ENCODE peak calls at places on chromosomes 12 and 14, in eight cellular contexts. X is neural progenitor cell, T is GM23338, I is OCI-LY7, G is hepatocyte, B is MM.1S, O is HCT116, K is PC-3. C is an unnamed sample. For H3K4me1, the result is how much of the 10 kb centered on the place peaks cover.

GRCh38 chr12:5452569-5452968 is 20.7 kb downstream of the NTF3 start:
- DNase-seq in X (no peak), T (no peak), I (no peak), G (no peak), B (no peak), O (no peak), K (no peak), C (no peak)

GRCh38 chr14:71362920-71363584 is 455.8 kb downstream of the PCNX1 start:
- DNase-seq in X (no peak), T (no peak), I (no peak), G (no peak), B (no peak), O (no peak), K (no peak), C (peak)

GRCh38 chr14:60721331-60722162 is 2.6 kb downstream of the SIX4 start:
- DNase-seq in X (peak), T (peak), I (peak), G (peak), B (no peak), O (peak), K (peak), C (peak)

GRCh38 chr12:4287325-4288290 is 14.0 kb downstream of the CCND2 start:
- DNase-seq in X (no peak), T (no peak), I (no peak), G (no peak), B (no peak), O (no peak), K (peak), C (peak)

GRCh38 chr12:17326649-17327048 is 720.7 kb upstream of the LMO3 start:
- DNase-seq in X (no peak), T (no peak), I (no peak), G (peak), B (no peak), O (no peak), K (no peak), C (no peak)

GRCh38 chr12:110763578-110763977 is 20.9 kb upstream of the PPP1CC start:
- DNase-seq in X (no peak), T (no peak), I (no peak), G (no peak), B (no peak), O (no peak), K (no peak), C (no peak)

GRCh38 chr12:57063991-57064725 is 14.2 kb upstream of the MYO1A start:
- DNase-seq in X (no peak), T (no peak), I (peak), G (no peak), B (peak), O (no peak), K (no peak), C (no peak)

GRCh38 chr14:95034806-95035205 is 122.5 kb downstream of the DICER1 start:
- DNase-seq in X (no peak), T (no peak), I (peak), G (no peak), B (no peak), O (no peak), K (no peak), C (no peak)

GRCh38 chr12:79983492-79983891 is 48.6 kb upstream of the PPP1R12A start:
- DNase-seq in X (no peak), T (no peak), I (no peak), G (no peak), B (no peak), O (no peak), K (peak), C (peak)

GRCh38 chr12:5081016-5081415 is 37.3 kb downstream of the KCNA5 start:
- DNase-seq in X (peak), T (peak), I (no peak), G (no peak), B (no peak), O (no peak), K (no peak), C (no peak)

GRCh38 chr14:59018978-59019377 is 169.5 kb upstream of the DAAM1 start:
- DNase-seq in X (peak), T (peak), I (no peak), G (no peak), B (no peak), O (no peak), K (peak), C (no peak)

GRCh38 chr12:54933381-54933780 is 51.2 kb downstream of the TESPA1 start:
- DNase-seq in X (no peak), T (no peak), I (no peak), G (no peak), B (peak), O (no peak), K (peak), C (peak)

GRCh38 chr12:116333402-116333801 is 55.9 kb upstream of the MED13L start:
- DNase-seq in X (peak), T (no peak), I (no peak), G (no peak), B (no peak), O (no peak), K (no peak), C (no peak)

GRCh38 chr14:63867926-63868921 is 15.4 kb downstream of the SYNE2 start:
- DNase-seq in X (no peak), T (no peak), I (peak), G (no peak), B (no peak), O (no peak), K (peak), C (no peak)

GRCh38 chr14:39731912-39732311 is 299.7 kb upstream of the FBXO33 start:
- DNase-seq in X (no peak), T (peak), I (peak), G (no peak), B (no peak), O (peak), K (peak), C (no peak)

GRCh38 chr12:121718653-121719239 is 6.2 kb downstream of the TMEM120B start:
- DNase-seq in X (no peak), T (no peak), I (peak), G (no peak), B (peak), O (no peak), K (no peak), C (no peak)

GRCh38 chr14:52307870-52308269 is 6.2 kb upstream of the PTGER2 start:
- DNase-seq in X (no peak), T (no peak), I (no peak), G (no peak), B (no peak), O (no peak), K (no peak), C (peak)

GRCh38 chr14:89141862-89142261 is 275.2 kb downstream of the FOXN3 start:
- DNase-seq in X (no peak), T (no peak), I (no peak), G (no peak), B (no peak), O (no peak), K (no peak), C (no peak)

GRCh38 chr12:74984631-74985030 is 225.0 kb downstream of the KCNC2 start:
- DNase-seq in X (no peak), T (no peak), I (no peak), G (no peak), B (no peak), O (no peak), K (no peak), C (no peak)

GRCh38 chr12:106415134-106415533 is 57.6 kb downstream of the POLR3B start:
- DNase-seq in X (no peak), T (no peak), I (no peak), G (no peak), B (no peak), O (no peak), K (peak), C (peak)

GRCh38 chr12:26878661-26879119 is 45.7 kb upstream of the ITPR2 start:
- DNase-seq in X (no peak), T (peak), I (peak), G (peak), B (peak), O (no peak), K (no peak), C (no peak)

GRCh38 chr12:110917467-110917866 is 2.9 kb downstream of the MYL2 start:
- DNase-seq in X (no peak), T (no peak), I (no peak), G (peak), B (no peak), O (peak), K (peak), C (peak)

GRCh38 chr12:20528208-20528607 is 159.9 kb downstream of the PDE3A start:
- DNase-seq in X (no peak), T (no peak), I (no peak), G (no peak), B (no peak), O (no peak), K (no peak), C (no peak)

GRCh38 chr12:113594967-113595366 is 123.3 kb upstream of the LHX5 start:
- DNase-seq in X (no peak), T (no peak), I (no peak), G (no peak), B (no peak), O (no peak), K (no peak), C (no peak)

GRCh38 chr12:110109037-110109836 is 14.9 kb upstream of the IFT81 start:
- DNase-seq in X (peak), T (peak), I (no peak), G (peak), B (no peak), O (no peak), K (peak), C (peak)

GRCh38 chr12:129961111-129961510 is 57.3 kb upstream of the TMEM132D start:
- DNase-seq in X (no peak), T (no peak), I (no peak), G (no peak), B (no peak), O (no peak), K (peak), C (peak)

GRCh38 chr12:34033628-34034296 is 11.5 kb downstream of the ALG10 start:
- DNase-seq in X (peak), T (peak), I (peak), G (peak), B (peak), O (peak), K (peak), C (peak)

GRCh38 chr12:622420-622819 is 40.8 kb downstream of the NINJ2 start:
- DNase-seq in X (no peak), T (no peak), I (no peak), G (no peak), B (no peak), O (no peak), K (no peak), C (peak)

GRCh38 chr12:127280393-127281275 is 986.3 kb upstream of the TMEM132C start:
- DNase-seq in X (peak), T (peak), I (peak), G (peak), B (peak), O (peak), K (no peak), C (peak)

DNA sequence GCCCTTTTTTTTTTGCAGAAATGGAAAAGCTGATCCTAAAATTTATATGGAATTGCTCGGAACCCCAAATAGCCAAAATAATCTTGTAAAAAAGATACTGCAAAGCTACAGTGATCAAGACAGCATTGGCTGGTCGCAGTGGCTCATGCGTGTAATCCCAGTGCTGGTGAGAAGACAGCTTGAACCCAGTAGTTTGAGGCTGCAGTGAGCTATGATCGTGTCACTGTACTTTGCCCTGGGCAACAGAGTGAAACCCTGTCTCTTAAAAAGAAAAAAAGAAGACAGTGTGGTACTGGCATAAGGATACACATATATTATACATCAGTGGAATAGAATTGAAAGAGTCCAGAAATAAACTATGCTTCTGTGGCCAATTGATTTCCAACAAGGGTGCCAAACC is 5.4 kb downstream of the ITGB7 start:
- DNase-seq in X (no peak), T (no peak), I (peak), G (no peak), B (peak), O (no peak), K (no peak), C (no peak)
- H3K4me1 ChIP-seq in X (under half), T (under half), I (half or more), G (under half), B (under half), O (under half), K (under half), C (under half)

GRCh38 chr14:65187421-65188049 is 85.2 kb upstream of the MAX start:
- DNase-seq in X (peak), T (peak), I (no peak), G (no peak), B (no peak), O (no peak), K (no peak), C (no peak)

GRCh38 chr14:65185859-65186258 is 83.5 kb upstream of the MAX start:
- DNase-seq in X (no peak), T (no peak), I (no peak), G (no peak), B (no peak), O (no peak), K (no peak), C (no peak)

GRCh38 chr14:65186951-65187350 is 84.6 kb upstream of the MAX start:
- DNase-seq in X (peak), T (no peak), I (no peak), G (no peak), B (no peak), O (no peak), K (no peak), C (no peak)

GRCh38 chr14:65180725-65181025 is 78.4 kb upstream of the MAX start:
- DNase-seq in X (no peak), T (no peak), I (no peak), G (no peak), B (no peak), O (no peak), K (no peak), C (no peak)

DNA sequence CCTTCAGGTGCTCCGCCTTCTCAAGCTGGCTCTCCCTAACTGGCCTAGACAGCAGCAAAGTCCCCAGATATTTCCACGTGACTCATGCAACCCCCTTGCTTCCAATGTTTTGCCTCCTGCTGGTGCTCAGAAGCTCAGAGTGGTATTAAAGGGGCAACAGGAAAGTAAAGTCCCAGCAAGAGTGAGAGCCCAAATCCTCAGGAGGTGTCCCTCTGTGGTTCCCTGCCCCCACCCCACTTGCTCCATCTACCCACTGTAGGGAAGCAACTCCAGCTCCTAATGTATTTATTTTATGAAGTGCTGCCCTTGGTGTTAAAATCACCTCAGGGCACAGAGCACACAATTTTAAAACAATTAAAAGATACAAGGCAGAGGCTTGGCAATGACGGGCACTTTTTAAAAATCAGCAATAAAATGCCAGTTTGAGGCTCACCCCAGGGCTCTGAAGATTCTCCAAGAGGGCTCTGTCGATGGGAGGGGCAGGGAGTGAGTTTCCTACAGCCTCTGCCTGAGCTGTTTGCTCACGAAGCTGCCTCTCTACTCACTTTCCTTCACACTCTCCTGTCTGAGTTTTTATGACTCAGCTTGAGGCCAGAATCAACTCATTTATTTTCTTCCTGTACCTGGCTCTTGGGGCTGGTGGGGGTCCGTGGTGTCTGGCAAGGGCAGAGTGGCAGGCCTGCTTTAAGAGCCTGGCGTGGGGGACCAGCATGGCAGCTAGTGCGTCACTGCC is 81.9 kb upstream of the MAX start:
- DNase-seq in X (no peak), T (no peak), I (no peak), G (peak), B (no peak), O (no peak), K (peak), C (peak)
- TF ChIP-seq EZH2phosphoT487 in X (no peak), T (no peak), I (no peak), G (no peak), B (no peak), O (no peak), K (no peak), C (no peak)

DNA sequence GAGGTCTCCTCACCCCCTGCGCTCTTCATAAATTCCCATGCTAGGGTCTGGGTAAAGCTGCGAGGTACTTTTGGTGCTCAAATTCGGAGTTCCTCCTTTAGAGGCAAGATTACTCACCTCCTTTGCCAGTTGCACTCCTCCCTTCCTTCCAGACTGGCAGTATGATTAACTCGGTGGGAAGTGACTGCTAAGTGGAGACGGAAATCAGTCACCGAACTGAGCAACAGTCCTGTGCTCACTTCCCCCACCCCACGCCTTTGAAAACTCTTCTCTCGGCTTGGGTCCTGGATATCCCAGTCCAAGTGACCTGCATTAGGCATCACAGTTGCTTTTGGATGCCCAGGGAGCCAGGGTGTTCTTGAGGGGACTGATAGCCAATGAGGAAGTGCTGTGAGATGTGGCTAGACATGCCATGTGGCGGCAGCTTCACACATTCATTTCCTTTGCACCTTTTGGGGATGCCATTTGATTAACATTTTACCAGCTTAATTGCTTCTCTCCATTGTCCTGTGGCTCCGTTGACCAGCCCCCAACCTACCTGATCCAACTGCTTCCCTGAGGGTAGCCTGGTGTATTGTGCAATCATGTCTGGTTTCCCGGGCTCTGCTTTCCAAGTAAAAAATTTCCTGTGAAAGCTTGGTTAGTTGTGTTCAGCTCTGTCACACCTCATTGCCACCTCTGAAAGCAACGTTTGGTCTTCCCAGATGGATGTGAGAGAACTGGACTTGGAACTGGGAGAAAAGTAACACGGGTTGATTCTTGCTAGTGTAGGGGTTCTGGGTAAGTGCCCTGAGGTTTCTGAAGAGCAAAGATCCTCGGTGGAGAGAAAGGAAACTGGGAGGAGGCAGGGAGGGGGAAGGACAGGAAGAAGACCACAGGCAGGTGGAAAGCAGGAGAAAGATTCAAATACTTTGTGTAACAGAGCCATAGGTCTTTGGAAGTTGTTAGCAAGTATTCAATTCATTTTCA is 968 bp downstream of the PNP start:
- DNase-seq in X (peak), T (peak), I (peak), G (peak), B (peak), O (peak), K (peak), C (peak)
- H3K4me1 ChIP-seq in X (under half), T (under half), I (under half), G (under half), B (under half), O (under half), K (under half), C (under half)

DNA sequence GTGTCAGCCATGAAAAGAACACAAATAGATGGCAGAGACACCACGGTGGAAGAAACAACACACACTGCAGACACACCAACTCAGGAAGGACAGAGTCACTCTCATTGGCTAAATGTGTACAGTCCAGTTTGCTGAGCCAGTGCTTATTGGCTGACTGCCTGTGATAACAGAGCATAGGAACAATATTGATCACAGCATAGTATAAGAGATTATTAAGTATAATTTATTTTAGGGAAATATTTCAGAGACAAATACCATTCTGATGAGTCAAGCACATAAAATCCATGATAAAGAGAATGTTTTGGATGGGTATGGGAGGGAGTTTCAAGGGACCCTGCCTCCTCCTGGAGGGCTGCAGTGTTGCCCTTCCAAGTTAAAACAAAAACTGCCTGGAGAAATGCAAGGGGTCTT is 50.9 kb downstream of the BTG1 start:
- DNase-seq in X (no peak), T (peak), I (no peak), G (no peak), B (peak), O (no peak), K (peak), C (peak)
- TF ChIP-seq EZH2phosphoT487 in X (no peak), T (no peak), I (no peak), G (no peak), B (no peak), O (no peak), K (no peak), C (no peak)

DNA sequence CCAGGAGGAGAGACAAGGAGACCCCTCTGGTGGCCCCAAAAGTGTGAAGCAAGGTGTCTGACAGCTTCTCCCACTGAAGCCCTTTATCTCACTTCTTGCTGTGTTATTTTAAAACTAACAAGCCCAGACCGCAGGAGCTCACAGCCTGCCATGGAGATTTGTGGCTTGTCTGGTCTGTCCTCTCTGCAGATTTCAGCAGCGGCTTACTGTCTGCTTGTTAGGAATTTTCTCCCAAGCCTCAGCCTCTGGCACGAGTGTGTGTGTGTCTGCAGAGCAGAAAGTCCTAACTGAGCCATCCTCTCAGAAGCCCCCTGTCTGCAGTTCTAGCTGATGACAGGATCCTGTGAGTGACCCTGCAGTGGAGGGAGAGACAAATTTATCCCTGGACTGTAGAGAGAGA is 87.9 kb upstream of the HSPB8 start:
- DNase-seq in X (no peak), T (no peak), I (no peak), G (peak), B (no peak), O (no peak), K (no peak), C (no peak)
- H3K4me1 ChIP-seq in X (under half), T (under half), I (under half), G (under half), B (under half), O (under half), K (under half), C (under half)